ENCODE peak calls at places on chromosomes 3 and 15, in six cellular contexts. E is glutamatergic neuron; A is foreskin keratinocyte; Z is stimulated activated naive CD8-positive, alpha-beta T cell treated with anti-CD3 and anti-CD28 coated beads, Interleukin-15, Interleukin-2, amounts not matched to agents 100 U/mL and 50 U/mL, for 24 hours; M is sigmoid colon; S is ACHN. O is an unnamed sample.

GRCh38 chr15:49895337-49896223 is 223.5 kb downstream of the ATP8B4 start:
- DNase-seq in M (no peak), S (no peak), A (no peak), Z (no peak), E (no peak), O (no peak)

GRCh38 chr3:115098354-115099073 is 48.6 kb downstream of the ZBTB20 start:
- DNase-seq in A (no peak), Z (no peak), E (no peak), M (no peak), S (no peak), O (no peak)

GRCh38 chr3:127739347-127740135 is 66.8 kb downstream of the ABTB1 start:
- DNase-seq in S (no peak), E (no peak), A (no peak), M (no peak), Z (no peak), O (no peak)

GRCh38 chr3:46695177-46695961 is 1.9 kb upstream of the ALS2CL start:
- DNase-seq in S (peak), E (no peak), A (no peak), Z (peak), M (peak), O (peak)

GRCh38 chr3:171088984-171089754 is 62.6 kb upstream of the SLC2A2 start:
- DNase-seq in A (peak), M (no peak), E (no peak), Z (no peak), S (peak), O (peak)

GRCh38 chr3:117306299-117306698 is 596.7 kb downstream of the TUSC7 start:
- DNase-seq in Z (no peak), M (no peak), A (no peak), E (no peak), S (no peak), O (no peak)

GRCh38 chr3:195204360-195205166 is 66.4 kb downstream of the XXYLT1 start:
- DNase-seq in E (no peak), Z (no peak), M (peak), A (no peak), S (no peak), O (no peak)

GRCh38 chr3:124976378-124976777 is 41.8 kb upstream of the MUC13 start:
- DNase-seq in E (no peak), M (no peak), S (no peak), Z (no peak), A (no peak), O (no peak)

O was measured in H54.